ENCODE peak calls at places on chromosomes 3 and 15, in seven cellular contexts. One of them, this sample, is unnamed.

GRCh38 chr3:187626581-187626980 is 43.6 kb downstream of the SST start:
- DNase-seq in NCI-H2029 treated with DMSO at 0.1 percent for 48 hours: no peak
- DNase-seq in effector CD4-positive, alpha-beta T cell: no peak
- DNase-seq in activated naive CD4-positive, alpha-beta T cell treated with Interleukin-2 at 50 U/mL for 16 hours: no peak
- DNase-seq in CD4-positive, alpha-beta memory T cell: no peak
- DNase-seq in stimulated activated CD4-positive, alpha-beta T cell treated with anti-CD3 and anti-CD28 coated beads, Interleukin-1b, Interleukin-23, amount 100 ng/mL, for 1 hour: no peak
- DNase-seq in CD8-positive, alpha-beta T cell: no peak
- DNase-seq in this sample: no peak

GRCh38 chr3:176848431-176849214 is 348.7 kb downstream of the TBL1XR1 start:
- DNase-seq in effector CD4-positive, alpha-beta T cell: no peak
- DNase-seq in NCI-H2029 treated with DMSO at 0.1 percent for 48 hours: no peak
- DNase-seq in activated naive CD4-positive, alpha-beta T cell treated with Interleukin-2 at 50 U/mL for 16 hours: no peak
- DNase-seq in CD8-positive, alpha-beta T cell: no peak
- DNase-seq in stimulated activated CD4-positive, alpha-beta T cell treated with anti-CD3 and anti-CD28 coated beads, Interleukin-1b, Interleukin-23, amount 100 ng/mL, for 1 hour: no peak
- DNase-seq in CD4-positive, alpha-beta memory T cell: no peak
- DNase-seq in this sample: no peak

GRCh38 chr3:149233323-149233722 is 11.7 kb upstream of the CP start:
- DNase-seq in CD8-positive, alpha-beta T cell: no peak
- DNase-seq in stimulated activated CD4-positive, alpha-beta T cell treated with anti-CD3 and anti-CD28 coated beads, Interleukin-1b, Interleukin-23, amount 100 ng/mL, for 1 hour: no peak
- DNase-seq in effector CD4-positive, alpha-beta T cell: no peak
- DNase-seq in CD4-positive, alpha-beta memory T cell: no peak
- DNase-seq in activated naive CD4-positive, alpha-beta T cell treated with Interleukin-2 at 50 U/mL for 16 hours: no peak
- DNase-seq in NCI-H2029 treated with DMSO at 0.1 percent for 48 hours: no peak
- DNase-seq in this sample: no peak

GRCh38 chr3:127525373-127525772 is 65.2 kb downstream of the TPRA1 start:
- DNase-seq in stimulated activated CD4-positive, alpha-beta T cell treated with anti-CD3 and anti-CD28 coated beads, Interleukin-1b, Interleukin-23, amount 100 ng/mL, for 1 hour: no peak
- DNase-seq in effector CD4-positive, alpha-beta T cell: no peak
- DNase-seq in CD8-positive, alpha-beta T cell: no peak
- DNase-seq in CD4-positive, alpha-beta memory T cell: no peak
- DNase-seq in NCI-H2029 treated with DMSO at 0.1 percent for 48 hours: no peak
- DNase-seq in activated naive CD4-positive, alpha-beta T cell treated with Interleukin-2 at 50 U/mL for 16 hours: no peak
- DNase-seq in this sample: no peak

GRCh38 chr15:88704791-88705768 is 66.3 kb downstream of the ISG20 start:
- DNase-seq in CD8-positive, alpha-beta T cell: no peak
- DNase-seq in CD4-positive, alpha-beta memory T cell: no peak
- DNase-seq in NCI-H2029 treated with DMSO at 0.1 percent for 48 hours: no peak
- DNase-seq in effector CD4-positive, alpha-beta T cell: no peak
- DNase-seq in activated naive CD4-positive, alpha-beta T cell treated with Interleukin-2 at 50 U/mL for 16 hours: no peak
- DNase-seq in stimulated activated CD4-positive, alpha-beta T cell treated with anti-CD3 and anti-CD28 coated beads, Interleukin-1b, Interleukin-23, amount 100 ng/mL, for 1 hour: no peak
- DNase-seq in this sample: peak

GRCh38 chr3:21328982-21329381 is 422.0 kb downstream of the ZNF385D start:
- DNase-seq in CD4-positive, alpha-beta memory T cell: no peak
- DNase-seq in stimulated activated CD4-positive, alpha-beta T cell treated with anti-CD3 and anti-CD28 coated beads, Interleukin-1b, Interleukin-23, amount 100 ng/mL, for 1 hour: no peak
- DNase-seq in CD8-positive, alpha-beta T cell: no peak
- DNase-seq in NCI-H2029 treated with DMSO at 0.1 percent for 48 hours: no peak
- DNase-seq in activated naive CD4-positive, alpha-beta T cell treated with Interleukin-2 at 50 U/mL for 16 hours: no peak
- DNase-seq in effector CD4-positive, alpha-beta T cell: no peak
- DNase-seq in this sample: no peak

GRCh38 chr3:181278468-181279238 is 289.1 kb upstream of the DNAJC19 start:
- DNase-seq in CD8-positive, alpha-beta T cell: no peak
- DNase-seq in activated naive CD4-positive, alpha-beta T cell treated with Interleukin-2 at 50 U/mL for 16 hours: no peak
- DNase-seq in effector CD4-positive, alpha-beta T cell: no peak
- DNase-seq in CD4-positive, alpha-beta memory T cell: peak
- DNase-seq in NCI-H2029 treated with DMSO at 0.1 percent for 48 hours: no peak
- DNase-seq in stimulated activated CD4-positive, alpha-beta T cell treated with anti-CD3 and anti-CD28 coated beads, Interleukin-1b, Interleukin-23, amount 100 ng/mL, for 1 hour: no peak
- DNase-seq in this sample: no peak

GRCh38 chr3:161567962-161568361 is 71.4 kb downstream of the OTOL1 start:
- DNase-seq in CD8-positive, alpha-beta T cell: no peak
- DNase-seq in effector CD4-positive, alpha-beta T cell: no peak
- DNase-seq in CD4-positive, alpha-beta memory T cell: no peak
- DNase-seq in stimulated activated CD4-positive, alpha-beta T cell treated with anti-CD3 and anti-CD28 coated beads, Interleukin-1b, Interleukin-23, amount 100 ng/mL, for 1 hour: no peak
- DNase-seq in activated naive CD4-positive, alpha-beta T cell treated with Interleukin-2 at 50 U/mL for 16 hours: no peak
- DNase-seq in NCI-H2029 treated with DMSO at 0.1 percent for 48 hours: no peak
- DNase-seq in this sample: no peak

GRCh38 chr3:46626039-46626438 is 13.7 kb downstream of the FAM240A start:
- DNase-seq in CD4-positive, alpha-beta memory T cell: no peak
- DNase-seq in stimulated activated CD4-positive, alpha-beta T cell treated with anti-CD3 and anti-CD28 coated beads, Interleukin-1b, Interleukin-23, amount 100 ng/mL, for 1 hour: no peak
- DNase-seq in activated naive CD4-positive, alpha-beta T cell treated with Interleukin-2 at 50 U/mL for 16 hours: no peak
- DNase-seq in effector CD4-positive, alpha-beta T cell: no peak
- DNase-seq in CD8-positive, alpha-beta T cell: no peak
- DNase-seq in NCI-H2029 treated with DMSO at 0.1 percent for 48 hours: no peak
- DNase-seq in this sample: no peak

GRCh38 chr3:142808103-142808917 is 80.6 kb downstream of the PCOLCE2 start:
- DNase-seq in stimulated activated CD4-positive, alpha-beta T cell treated with anti-CD3 and anti-CD28 coated beads, Interleukin-1b, Interleukin-23, amount 100 ng/mL, for 1 hour: no peak
- DNase-seq in effector CD4-positive, alpha-beta T cell: no peak
- DNase-seq in activated naive CD4-positive, alpha-beta T cell treated with Interleukin-2 at 50 U/mL for 16 hours: no peak
- DNase-seq in CD4-positive, alpha-beta memory T cell: no peak
- DNase-seq in CD8-positive, alpha-beta T cell: no peak
- DNase-seq in NCI-H2029 treated with DMSO at 0.1 percent for 48 hours: no peak
- DNase-seq in this sample: peak

GRCh38 chr15:66715181-66715624 is 13.2 kb downstream of the SMAD6 start:
- DNase-seq in NCI-H2029 treated with DMSO at 0.1 percent for 48 hours: no peak
- DNase-seq in effector CD4-positive, alpha-beta T cell: no peak
- DNase-seq in CD8-positive, alpha-beta T cell: no peak
- DNase-seq in stimulated activated CD4-positive, alpha-beta T cell treated with anti-CD3 and anti-CD28 coated beads, Interleukin-1b, Interleukin-23, amount 100 ng/mL, for 1 hour: no peak
- DNase-seq in activated naive CD4-positive, alpha-beta T cell treated with Interleukin-2 at 50 U/mL for 16 hours: no peak
- DNase-seq in CD4-positive, alpha-beta memory T cell: no peak
- DNase-seq in this sample: no peak

GRCh38 chr3:195189821-195190220 is 81.1 kb downstream of the XXYLT1 start:
- DNase-seq in effector CD4-positive, alpha-beta T cell: no peak
- DNase-seq in CD4-positive, alpha-beta memory T cell: no peak
- DNase-seq in NCI-H2029 treated with DMSO at 0.1 percent for 48 hours: no peak
- DNase-seq in stimulated activated CD4-positive, alpha-beta T cell treated with anti-CD3 and anti-CD28 coated beads, Interleukin-1b, Interleukin-23, amount 100 ng/mL, for 1 hour: no peak
- DNase-seq in CD8-positive, alpha-beta T cell: no peak
- DNase-seq in activated naive CD4-positive, alpha-beta T cell treated with Interleukin-2 at 50 U/mL for 16 hours: no peak
- DNase-seq in this sample: no peak

GRCh38 chr15:41507820-41508290 is 5.8 kb downstream of the LTK start:
- DNase-seq in CD4-positive, alpha-beta memory T cell: no peak
- DNase-seq in NCI-H2029 treated with DMSO at 0.1 percent for 48 hours: peak
- DNase-seq in CD8-positive, alpha-beta T cell: no peak
- DNase-seq in activated naive CD4-positive, alpha-beta T cell treated with Interleukin-2 at 50 U/mL for 16 hours: no peak
- DNase-seq in effector CD4-positive, alpha-beta T cell: no peak
- DNase-seq in stimulated activated CD4-positive, alpha-beta T cell treated with anti-CD3 and anti-CD28 coated beads, Interleukin-1b, Interleukin-23, amount 100 ng/mL, for 1 hour: no peak
- DNase-seq in this sample: no peak

GRCh38 chr3:53375019-53375418 is 27.7 kb upstream of the DCP1A start:
- DNase-seq in stimulated activated CD4-positive, alpha-beta T cell treated with anti-CD3 and anti-CD28 coated beads, Interleukin-1b, Interleukin-23, amount 100 ng/mL, for 1 hour: no peak
- DNase-seq in CD8-positive, alpha-beta T cell: peak
- DNase-seq in activated naive CD4-positive, alpha-beta T cell treated with Interleukin-2 at 50 U/mL for 16 hours: peak
- DNase-seq in CD4-positive, alpha-beta memory T cell: peak
- DNase-seq in effector CD4-positive, alpha-beta T cell: peak
- DNase-seq in NCI-H2029 treated with DMSO at 0.1 percent for 48 hours: peak
- DNase-seq in this sample: peak

GRCh38 chr3:178532414-178532813 is 3.8 kb upstream of the KCNMB2 start:
- DNase-seq in activated naive CD4-positive, alpha-beta T cell treated with Interleukin-2 at 50 U/mL for 16 hours: no peak
- DNase-seq in CD8-positive, alpha-beta T cell: no peak
- DNase-seq in effector CD4-positive, alpha-beta T cell: no peak
- DNase-seq in NCI-H2029 treated with DMSO at 0.1 percent for 48 hours: no peak
- DNase-seq in CD4-positive, alpha-beta memory T cell: no peak
- DNase-seq in stimulated activated CD4-positive, alpha-beta T cell treated with anti-CD3 and anti-CD28 coated beads, Interleukin-1b, Interleukin-23, amount 100 ng/mL, for 1 hour: no peak
- DNase-seq in this sample: no peak

GRCh38 chr15:33656090-33656670 is 312.1 kb upstream of the CHRM5 start:
- DNase-seq in stimulated activated CD4-positive, alpha-beta T cell treated with anti-CD3 and anti-CD28 coated beads, Interleukin-1b, Interleukin-23, amount 100 ng/mL, for 1 hour: no peak
- DNase-seq in CD8-positive, alpha-beta T cell: no peak
- DNase-seq in CD4-positive, alpha-beta memory T cell: no peak
- DNase-seq in effector CD4-positive, alpha-beta T cell: no peak
- DNase-seq in activated naive CD4-positive, alpha-beta T cell treated with Interleukin-2 at 50 U/mL for 16 hours: no peak
- DNase-seq in NCI-H2029 treated with DMSO at 0.1 percent for 48 hours: no peak
- DNase-seq in this sample: no peak

GRCh38 chr3:3798641-3799113 is 554 bp upstream of the LRRN1 start:
- DNase-seq in effector CD4-positive, alpha-beta T cell: no peak
- DNase-seq in NCI-H2029 treated with DMSO at 0.1 percent for 48 hours: no peak
- DNase-seq in stimulated activated CD4-positive, alpha-beta T cell treated with anti-CD3 and anti-CD28 coated beads, Interleukin-1b, Interleukin-23, amount 100 ng/mL, for 1 hour: no peak
- DNase-seq in activated naive CD4-positive, alpha-beta T cell treated with Interleukin-2 at 50 U/mL for 16 hours: no peak
- DNase-seq in CD8-positive, alpha-beta T cell: no peak
- DNase-seq in CD4-positive, alpha-beta memory T cell: peak
- DNase-seq in this sample: peak

GRCh38 chr3:10983219-10983916 is 9.2 kb upstream of the SLC6A1 start:
- DNase-seq in effector CD4-positive, alpha-beta T cell: no peak
- DNase-seq in stimulated activated CD4-positive, alpha-beta T cell treated with anti-CD3 and anti-CD28 coated beads, Interleukin-1b, Interleukin-23, amount 100 ng/mL, for 1 hour: no peak
- DNase-seq in activated naive CD4-positive, alpha-beta T cell treated with Interleukin-2 at 50 U/mL for 16 hours: peak
- DNase-seq in CD8-positive, alpha-beta T cell: no peak
- DNase-seq in CD4-positive, alpha-beta memory T cell: peak
- DNase-seq in NCI-H2029 treated with DMSO at 0.1 percent for 48 hours: peak
- DNase-seq in this sample: peak